ENCODE peak calls at places on chromosomes 6 and 20, in eight cellular contexts. S, Y, H, G, Z, U, R and A are unnamed samples.

GRCh38 chr20:20211274-20211987 is 156.5 kb upstream of the INSM1 start:
- DNase-seq in S (no peak), Y (no peak), H (no peak), G (no peak), Z (no peak), U (no peak), R (no peak), A (no peak)

GRCh38 chr6:64777941-64778785 is 928.9 kb downstream of the EYS start:
- DNase-seq in S (no peak), Y (no peak), H (no peak), G (no peak), Z (no peak), U (no peak), R (no peak), A (no peak)

GRCh38 chr6:151043944-151044343 is 178.4 kb downstream of the MTHFD1L start:
- DNase-seq in S (no peak), Y (no peak), H (no peak), G (no peak), Z (no peak), U (no peak), R (no peak), A (no peak)

GRCh38 chr6:26743157-26743821 is 83.7 kb upstream of the ZNF322 start:
- DNase-seq in S (peak), Y (no peak), H (peak), G (no peak), Z (no peak), U (no peak), R (peak), A (no peak)

GRCh38 chr20:11267131-11267761 is 593.4 kb upstream of the JAG1 start:
- DNase-seq in S (peak), Y (no peak), H (no peak), G (no peak), Z (peak), U (peak), R (peak), A (peak)

GRCh38 chr6:34630040-34630439 is 66.5 kb downstream of the ILRUN start:
- DNase-seq in S (peak), Y (no peak), H (no peak), G (no peak), Z (no peak), U (no peak), R (peak), A (no peak)

GRCh38 chr20:50416930-50417329 is 93.3 kb upstream of the PTPN1 start:
- DNase-seq in S (no peak), Y (no peak), H (no peak), G (no peak), Z (no peak), U (no peak), R (no peak), A (no peak)

GRCh38 chr6:105193647-105194046 is 13.8 kb upstream of the POPDC3 start:
- DNase-seq in S (no peak), Y (no peak), H (no peak), G (no peak), Z (no peak), U (no peak), R (no peak), A (no peak)

GRCh38 chr20:50054626-50055511 is 58.1 kb downstream of the UBE2V1 start:
- DNase-seq in S (no peak), Y (no peak), H (no peak), G (no peak), Z (no peak), U (no peak), R (no peak), A (peak)

GRCh38 chr6:113529191-113529590 is 328.0 kb upstream of the MARCKS start:
- DNase-seq in S (no peak), Y (no peak), H (no peak), G (no peak), Z (no peak), U (no peak), R (no peak), A (no peak)

GRCh38 chr20:43894531-43894930 is 20.1 kb upstream of the TOX2 start:
- DNase-seq in S (no peak), Y (no peak), H (no peak), G (no peak), Z (no peak), U (no peak), R (no peak), A (no peak)

GRCh38 chr6:89145962-89146747 is at the start of gene PM20D2:
- DNase-seq in S (peak), Y (peak), H (no peak), G (peak), Z (peak), U (no peak), R (peak), A (peak)

GRCh38 chr6:55405474-55406220 is 78.4 kb downstream of the GFRAL start:
- DNase-seq in S (no peak), Y (no peak), H (no peak), G (no peak), Z (no peak), U (no peak), R (no peak), A (no peak)

GRCh38 chr20:64203037-64203777 is 39.0 kb downstream of the MYT1 start:
- DNase-seq in S (no peak), Y (no peak), H (no peak), G (no peak), Z (no peak), U (no peak), R (no peak), A (no peak)

GRCh38 chr6:126939784-126940183 is 178.7 kb upstream of the RSPO3 start:
- DNase-seq in S (no peak), Y (no peak), H (no peak), G (no peak), Z (no peak), U (no peak), R (no peak), A (no peak)
- H3K4me3 ChIP-seq in S (no peak), Y (no peak), H (no peak), G (no peak), Z (no peak), U (no peak), R (no peak), A (no peak)

DNA sequence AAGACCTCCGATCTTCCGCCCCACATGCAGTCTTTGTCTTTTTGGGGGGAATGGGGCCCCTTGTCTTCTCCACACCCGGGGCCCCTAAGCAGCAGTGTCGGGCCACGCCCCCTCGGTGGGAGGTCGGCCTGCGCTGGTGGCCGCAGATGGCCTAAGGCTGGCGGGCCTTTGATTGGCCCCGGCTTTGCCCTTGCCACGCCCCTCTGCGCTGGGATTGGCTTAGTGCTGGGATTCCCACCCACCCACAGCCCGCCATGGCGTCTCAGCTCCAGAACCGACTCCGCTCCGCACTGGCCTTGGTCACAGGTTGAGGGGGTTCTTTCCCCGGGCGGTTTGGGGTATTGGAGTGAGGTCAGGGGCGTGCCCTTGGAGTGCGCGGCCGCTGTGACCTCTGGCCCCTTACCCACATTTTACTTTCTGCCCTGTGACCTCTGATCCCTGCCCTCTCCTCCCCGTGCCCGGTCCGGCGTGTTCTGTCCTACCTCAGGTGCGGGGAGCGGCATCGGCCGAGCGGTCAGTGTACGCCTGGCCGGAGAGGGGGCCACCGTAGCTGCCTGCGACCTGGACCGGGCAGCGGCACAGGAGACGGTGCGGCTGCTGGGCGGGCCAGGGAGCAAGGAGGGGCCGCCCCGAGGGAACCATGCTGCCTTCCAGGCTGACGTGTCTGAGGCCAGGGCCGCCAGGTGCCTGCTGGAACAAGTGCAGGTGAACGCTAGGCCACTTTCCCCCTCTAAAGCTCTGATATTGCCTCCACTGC is at the start of gene HSD17B8:
- DNase-seq in S (peak), Y (peak), H (peak), G (peak), Z (peak), U (peak), R (peak), A (peak)
- TF ChIP-seq POLR2A in S (peak), Y (peak), H (no peak), G (peak), Z (peak), U (peak), R (peak), A (no peak)

GRCh38 chr6:33250731-33251130 is 20.9 kb downstream of the VPS52 start:
- DNase-seq in S (no peak), Y (no peak), H (no peak), G (peak), Z (no peak), U (no peak), R (no peak), A (no peak)

GRCh38 chr6:33248643-33248931 is 23.1 kb downstream of the VPS52 start:
- DNase-seq in S (no peak), Y (no peak), H (no peak), G (no peak), Z (no peak), U (no peak), R (no peak), A (no peak)

GRCh38 chr6:33251390-33252012 is 20.2 kb downstream of the VPS52 start:
- DNase-seq in S (no peak), Y (no peak), H (no peak), G (peak), Z (no peak), U (no peak), R (no peak), A (no peak)

GRCh38 chr6:33248932-33249731 is 22.5 kb downstream of the VPS52 start:
- DNase-seq in S (peak), Y (peak), H (peak), G (peak), Z (peak), U (peak), R (peak), A (peak)

DNA sequence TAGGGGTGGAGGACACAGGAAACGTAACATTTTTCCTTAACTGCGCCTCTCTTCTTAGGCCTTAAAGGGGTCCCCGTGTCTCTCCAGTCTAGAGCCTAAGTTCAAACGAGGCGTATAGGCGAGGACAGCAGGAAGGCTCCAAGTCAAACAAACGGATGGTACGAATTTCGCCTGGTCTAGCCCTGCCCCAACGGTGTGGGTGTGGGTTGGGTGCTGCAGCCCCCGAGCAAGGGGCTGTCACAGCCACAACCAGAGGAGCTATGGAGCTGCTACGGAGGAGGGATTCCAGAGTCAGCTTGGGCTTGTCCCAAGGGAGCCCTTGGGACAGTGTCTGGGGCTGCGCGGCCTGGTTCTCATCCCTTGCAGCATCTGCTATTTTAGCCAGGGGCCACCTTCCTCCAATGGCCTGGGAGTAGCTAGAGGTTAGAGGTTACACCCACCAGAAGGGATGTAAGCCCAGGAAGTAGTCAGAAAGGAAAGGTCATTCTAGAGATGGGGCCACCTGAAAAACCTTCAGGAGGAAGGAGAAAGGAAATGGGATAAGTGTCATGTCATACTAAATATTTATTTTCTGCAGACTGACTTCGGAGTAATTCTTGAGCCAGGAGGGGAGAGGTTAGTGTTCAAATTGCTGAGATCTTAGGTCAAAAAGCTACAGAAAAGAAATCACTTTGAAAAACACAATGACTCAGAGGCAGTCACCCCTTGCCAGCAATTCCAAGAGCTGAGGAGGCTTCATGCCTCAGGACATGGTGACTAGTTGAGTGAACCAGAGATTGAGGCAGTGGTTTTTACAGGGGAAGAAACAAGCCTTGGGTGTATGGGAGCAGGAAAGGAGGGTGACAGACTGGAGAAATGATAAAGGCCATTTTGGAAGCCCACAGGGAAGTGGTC is 21.7 kb downstream of the VPS52 start:
- DNase-seq in S (peak), Y (peak), H (no peak), G (peak), Z (no peak), U (no peak), R (no peak), A (peak)
- TF ChIP-seq EP300 in S (no peak), Y (no peak), H (no peak), G (no peak), Z (no peak), U (no peak), R (no peak), A (no peak)

DNA sequence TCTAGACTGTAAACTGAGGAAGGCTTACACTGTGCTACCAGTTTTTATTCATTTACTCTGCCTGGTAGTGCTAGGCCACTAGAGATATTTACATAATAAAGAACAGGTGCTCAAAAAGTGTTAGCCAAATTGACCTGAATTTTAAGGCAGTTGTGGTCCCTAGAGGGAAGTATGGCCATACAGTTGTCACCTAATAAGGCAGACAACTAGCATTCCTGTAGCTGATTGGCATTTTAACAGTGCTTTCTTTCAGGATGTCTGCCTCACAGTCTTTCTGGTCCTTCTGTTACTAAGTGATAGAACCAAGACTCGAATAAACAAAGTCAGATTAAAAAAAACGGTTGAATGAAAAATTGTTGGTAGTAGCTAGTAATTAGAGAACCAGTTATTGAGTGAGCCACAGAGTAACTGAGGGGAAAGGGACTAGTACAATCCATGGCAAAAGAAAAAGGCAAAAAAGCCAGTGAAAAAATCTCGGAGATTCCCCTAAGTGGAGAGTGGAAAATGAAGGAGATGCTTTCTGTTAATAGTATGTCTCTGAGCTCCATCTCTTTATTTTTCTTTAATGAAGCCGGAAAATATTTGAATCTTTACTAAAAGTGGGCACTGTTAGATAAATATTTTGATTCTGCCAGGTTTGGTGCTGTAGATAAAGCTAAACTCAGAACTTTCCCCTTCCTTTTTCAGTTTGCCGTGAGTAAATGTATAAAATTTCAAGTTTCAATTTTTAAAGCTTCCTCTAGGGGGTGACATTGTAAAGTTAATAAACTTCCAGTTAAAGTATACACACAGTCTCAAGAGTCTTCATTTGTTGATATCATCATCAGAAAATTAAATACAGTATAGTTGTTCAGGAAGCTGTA is 9.1 kb downstream of the VTA1 start:
- DNase-seq in S (peak), Y (no peak), H (no peak), G (no peak), Z (no peak), U (no peak), R (peak), A (no peak)
- H3K4me3 ChIP-seq in S (no peak), Y (no peak), H (no peak), G (peak), Z (no peak), U (no peak), R (no peak), A (no peak)